ENCODE peak calls at places on chromosomes 3 and 15, in eight cellular contexts. W is adipocyte, F is endothelial cell of umbilical vein, Q is uterus, Y is Panc1, U is SJCRH30, I is tibial nerve, G is heart left ventricle. X is an unnamed sample.

GRCh38 chr3:9837701-9838582 is 5.9 kb downstream of the RPUSD3 start:
- DNase-seq in Q (no peak), U (no peak), Y (no peak), W (no peak), G (no peak), I (no peak), F (peak; percentile 80), X (no peak)

GRCh38 chr3:23805228-23805880 is 401 bp upstream of the UBE2E1 start:
- DNase-seq in Y (no peak), U (no peak), Q (no peak), W (no peak), F (no peak), G (no peak), I (no peak), X (no peak)

GRCh38 chr3:49007771-49008528 is 759 bp downstream of the WDR6 start:
- DNase-seq in U (peak; percentile 83), Q (peak; percentile 92), I (peak; percentile 77), W (peak; percentile 94), G (peak; percentile 89), Y (no peak), F (peak; percentile 75), X (peak; percentile 90)

GRCh38 chr3:141998674-141999290 is 122.3 kb downstream of the ATP1B3 start:
- DNase-seq in W (peak; percentile 70), U (no peak), Q (no peak), I (no peak), G (no peak), Y (no peak), F (peak; percentile 19), X (no peak)

GRCh38 chr3:178551916-178552321 is 15.7 kb downstream of the KCNMB2 start:
- DNase-seq in G (no peak), F (peak; percentile 6), U (no peak), Y (no peak), W (peak; percentile 79), I (no peak), Q (peak; percentile 45), X (no peak)

GRCh38 chr15:79341361-79341760 is 30.4 kb downstream of the TMED3 start:
- DNase-seq in W (no peak), I (no peak), G (no peak), Q (no peak), F (no peak), Y (no peak), U (no peak), X (no peak)

GRCh38 chr3:30733229-30733628 is 126.8 kb downstream of the TGFBR2 start:
- DNase-seq in F (no peak), W (no peak), G (no peak), Y (no peak), U (no peak), Q (no peak), I (no peak), X (no peak)

GRCh38 chr15:69787791-69788190 is 309.9 kb downstream of the TLE3 start:
- DNase-seq in Y (no peak), W (no peak), F (no peak), I (no peak), G (no peak), Q (no peak), U (no peak), X (no peak)

GRCh38 chr15:59346951-59347350 is 25.7 kb downstream of the MYO1E start:
- DNase-seq in Q (no peak), U (no peak), G (no peak), I (no peak), W (no peak), Y (no peak), F (no peak), X (no peak)

GRCh38 chr3:175127075-175127662 is 268.0 kb downstream of the NAALADL2 start:
- DNase-seq in Q (no peak), G (no peak), U (no peak), F (no peak), Y (no peak), I (no peak), W (no peak), X (no peak)

GRCh38 chr3:178420033-178420432 is 116.2 kb upstream of the KCNMB2 start:
- DNase-seq in I (no peak), G (no peak), Y (no peak), F (no peak), W (peak; percentile 27), Q (no peak), U (peak; percentile 6), X (no peak)

DNA sequence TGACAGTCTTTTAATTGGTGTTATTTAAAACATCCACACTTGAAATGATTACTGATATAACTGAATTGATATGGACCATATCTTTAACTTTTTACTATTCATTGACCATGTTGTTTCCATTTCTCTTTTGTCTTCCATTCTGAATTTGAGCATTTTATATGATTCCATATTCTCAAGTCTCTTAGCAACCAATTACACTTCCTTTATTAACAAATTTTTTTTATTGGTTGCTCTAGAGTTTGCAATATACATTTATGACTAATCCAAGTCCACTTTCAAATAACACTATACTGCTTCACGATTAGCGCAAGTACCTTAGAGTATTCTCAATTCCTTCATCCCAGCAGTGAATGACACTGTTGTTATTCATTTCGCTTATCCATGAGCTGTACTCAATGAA is 16.4 kb downstream of the RFX7 start:
- DNase-seq in Q (no peak), F (no peak), Y (no peak), W (no peak), I (no peak), U (no peak), G (no peak), X (no peak)
- H3K9me3 ChIP-seq in Q (no peaks in the 10 kb centered on the region), F (no peaks in the 10 kb centered on the region), Y (peaks cover 22% of the 10 kb centered on the region), W (peaks cover 18% of the 10 kb centered on the region), I (peaks cover 5% of the 10 kb centered on the region), U (peaks cover 25% of the 10 kb centered on the region), G (peaks cover 47% of the 10 kb centered on the region), X (peaks cover 10% of the 10 kb centered on the region)

GRCh38 chr3:44729384-44729910 is at the start of gene ZNF501:
- DNase-seq in W (peak; percentile 89), Q (peak; percentile 93), G (peak; percentile 94), Y (no peak), I (peak; percentile 91), U (peak; percentile 63), F (peak; percentile 83), X (peak; percentile 72)
- H3K9me3 ChIP-seq in W (peaks cover 98% of the 10 kb centered on the region), Q (peaks cover 3% of the 10 kb centered on the region), G (peaks cover 87% of the 10 kb centered on the region), Y (peaks cover 28% of the 10 kb centered on the region), I (peaks cover 6% of the 10 kb centered on the region), U (peaks cover 13% of the 10 kb centered on the region), F (peaks cover 5% of the 10 kb centered on the region), X (peaks cover 29% of the 10 kb centered on the region)

DNA sequence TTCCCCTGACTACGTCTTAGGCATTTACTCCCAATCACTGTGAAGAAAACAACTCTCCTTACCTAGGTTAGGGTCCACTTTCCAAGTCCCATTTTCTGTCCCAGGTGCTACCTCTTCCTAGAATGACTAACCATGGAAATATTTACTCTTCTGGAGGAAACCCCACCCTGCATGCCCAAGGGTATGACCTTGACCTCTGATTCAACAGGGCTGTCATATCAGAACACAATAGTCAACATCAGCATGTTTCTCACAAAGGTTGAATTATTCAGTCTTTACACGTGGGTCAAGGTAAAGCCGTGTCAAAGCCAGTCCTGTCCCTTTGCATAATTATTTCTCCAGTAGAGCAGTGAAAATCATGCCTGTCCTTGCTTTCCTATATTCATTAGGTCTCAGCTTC is 4.3 kb upstream of the FRMD5 start:
- DNase-seq in U (no peak), Y (no peak), I (no peak), G (no peak), W (no peak), F (no peak), Q (no peak), X (no peak)
- H3K9me3 ChIP-seq in U (no peaks in the 10 kb centered on the region), Y (no peaks in the 10 kb centered on the region), I (no peaks in the 10 kb centered on the region), G (no peaks in the 10 kb centered on the region), W (no peaks in the 10 kb centered on the region), F (no peaks in the 10 kb centered on the region), Q (no peaks in the 10 kb centered on the region), X (no peaks in the 10 kb centered on the region)

DNA sequence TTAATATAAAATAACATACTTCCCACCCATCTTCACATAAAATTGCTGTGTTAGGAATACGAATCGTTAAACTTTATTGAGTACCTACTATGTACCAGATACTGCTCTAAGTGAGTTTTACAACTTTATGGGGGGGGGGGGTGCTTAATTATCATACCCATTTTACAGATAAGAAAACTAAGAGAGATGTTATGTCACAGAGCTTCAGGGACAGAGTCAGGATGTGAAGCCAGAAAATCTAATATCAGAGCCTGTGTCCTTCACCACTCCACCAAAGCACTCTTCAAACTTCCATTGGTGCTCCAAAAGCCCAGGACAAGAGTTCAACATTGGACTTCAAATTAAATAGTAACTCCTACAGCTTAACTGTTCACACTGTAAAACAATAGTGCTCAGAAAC is 8.6 kb downstream of the LINS1 start:
- DNase-seq in Y (no peak), Q (no peak), G (no peak), I (no peak), W (no peak), U (no peak), F (no peak), X (no peak)
- H3K9me3 ChIP-seq in Y (peaks cover 26% of the 10 kb centered on the region), Q (no peaks in the 10 kb centered on the region), G (peaks cover 14% of the 10 kb centered on the region), I (no peaks in the 10 kb centered on the region), W (peaks cover 13% of the 10 kb centered on the region), U (peaks cover 17% of the 10 kb centered on the region), F (no peaks in the 10 kb centered on the region), X (no peaks in the 10 kb centered on the region)

GRCh38 chr3:158330820-158331219 is 220.9 kb downstream of the RSRC1 start:
- DNase-seq in I (no peak), Q (no peak), W (no peak), U (no peak), F (no peak), G (no peak), Y (no peak), X (no peak)
- H3K9me3 ChIP-seq in I (no peaks in the 10 kb centered on the region), Q (no peaks in the 10 kb centered on the region), W (no peaks in the 10 kb centered on the region), U (no peaks in the 10 kb centered on the region), F (no peaks in the 10 kb centered on the region), G (no peaks in the 10 kb centered on the region), Y (no peaks in the 10 kb centered on the region), X (no peaks in the 10 kb centered on the region)

X was measured in T-helper 17 cell.